ENCODE peak calls at places on chromosomes 4 and X, in seven cellular contexts. C is right lobe of liver; O is DMS153; V is NCI-H345; P is ureter; A is transverse colon; N is activated naive CD4-positive, alpha-beta T cell. W is an unnamed sample.

GRCh38 chrX:30887721-30888120 is 1.3 kb downstream of the TAB3 start:
- DNase-seq in C (no peak), O (no peak), V (no peak), P (no peak), A (no peak), N (no peak), W (no peak)

GRCh38 chr4:86891785-86892638 is at the start of gene C4orf36:
- DNase-seq in C (peak), O (peak), V (peak), P (peak), A (peak), N (peak), W (no peak)

GRCh38 chr4:28677808-28678207 is 1817.2 kb downstream of the STIM2 start:
- DNase-seq in C (no peak), O (no peak), V (no peak), P (no peak), A (no peak), N (no peak), W (no peak)

GRCh38 chr4:2408401-2408958 is 10.0 kb downstream of the ZFYVE28 start:
- DNase-seq in C (no peak), O (no peak), V (no peak), P (no peak), A (peak), N (no peak), W (no peak)

GRCh38 chr4:146959692-146960091 is 14.0 kb upstream of the TTC29 start:
- DNase-seq in C (no peak), O (no peak), V (peak), P (no peak), A (no peak), N (no peak), W (no peak)

GRCh38 chr4:158121203-158121586 is 51.6 kb downstream of the GASK1B start:
- DNase-seq in C (no peak), O (no peak), V (no peak), P (no peak), A (no peak), N (no peak), W (peak)

GRCh38 chrX:8429692-8430249 is 34.9 kb upstream of the VCX3B start:
- DNase-seq in C (no peak), O (no peak), V (no peak), P (no peak), A (no peak), N (no peak), W (no peak)

GRCh38 chr4:98614655-98615054 is 43.8 kb downstream of the TSPAN5 start:
- DNase-seq in C (no peak), O (no peak), V (no peak), P (no peak), A (no peak), N (no peak), W (no peak)

GRCh38 chr4:122977103-122977502 is 54.7 kb upstream of the NUDT6 start:
- DNase-seq in C (no peak), O (no peak), V (no peak), P (no peak), A (no peak), N (no peak), W (no peak)

GRCh38 chr4:1376391-1376840 is 29.4 kb downstream of the UVSSA start:
- DNase-seq in C (no peak), O (no peak), V (no peak), P (no peak), A (no peak), N (no peak), W (no peak)

GRCh38 chrX:113545040-113545439 is 704.4 kb upstream of the AMOT start:
- DNase-seq in C (no peak), O (no peak), V (no peak), P (no peak), A (no peak), N (no peak), W (no peak)

GRCh38 chrX:17500145-17500579 is 125.2 kb downstream of the NHS start:
- DNase-seq in C (no peak), O (peak), V (no peak), P (no peak), A (peak), N (no peak), W (no peak)

GRCh38 chr4:185780472-185780871 is 31.5 kb downstream of the SORBS2 start:
- DNase-seq in C (no peak), O (no peak), V (no peak), P (no peak), A (no peak), N (no peak), W (no peak)

GRCh38 chr4:154341448-154341847 is 150.2 kb downstream of the DCHS2 start:
- DNase-seq in C (no peak), O (no peak), V (no peak), P (no peak), A (no peak), N (no peak), W (no peak)

GRCh38 chr4:85995361-85995760 is 364.5 kb downstream of the MAPK10 start:
- DNase-seq in C (no peak), O (no peak), V (no peak), P (no peak), A (no peak), N (no peak), W (no peak)

GRCh38 chrX:17291998-17292658 is 82.9 kb upstream of the NHS start:
- DNase-seq in C (no peak), O (no peak), V (no peak), P (no peak), A (no peak), N (no peak), W (no peak)

GRCh38 chrX:129779747-129780146 is at the start of gene SASH3:
- DNase-seq in C (peak), O (no peak), V (no peak), P (no peak), A (peak), N (peak), W (no peak)

GRCh38 chr4:1973661-1974060 is 35.1 kb downstream of the NELFA start:
- DNase-seq in C (no peak), O (no peak), V (no peak), P (no peak), A (no peak), N (no peak), W (no peak)

GRCh38 chr4:101027721-101028120 is 319.6 kb downstream of the PPP3CA start:
- DNase-seq in C (no peak), O (no peak), V (no peak), P (no peak), A (no peak), N (no peak), W (no peak)

GRCh38 chr4:88743696-88744095 is 46.1 kb upstream of the NAP1L5 start:
- DNase-seq in C (no peak), O (no peak), V (no peak), P (no peak), A (no peak), N (no peak), W (peak)

GRCh38 chrX:1491851-1492349 is 39.2 kb upstream of the ASMTL start:
- DNase-seq in C (no peak), O (no peak), V (no peak), P (peak), A (no peak), N (no peak), W (no peak)

GRCh38 chr4:150818661-150819060 is 196.4 kb downstream of the LRBA start:
- DNase-seq in C (no peak), O (no peak), V (no peak), P (no peak), A (no peak), N (no peak), W (peak)

GRCh38 chrX:121987163-121987562 is 939.8 kb downstream of the GLUD2 start:
- DNase-seq in C (no peak), O (no peak), V (no peak), P (no peak), A (no peak), N (no peak), W (no peak)

GRCh38 chr4:26206339-26206738 is 114.5 kb upstream of the RBPJ start:
- DNase-seq in C (no peak), O (no peak), V (no peak), P (peak), A (no peak), N (no peak), W (peak)

GRCh38 chr4:2672700-2673099 is 83.4 kb downstream of the TNIP2 start:
- DNase-seq in C (no peak), O (no peak), V (no peak), P (no peak), A (no peak), N (no peak), W (no peak)

GRCh38 chr4:122516376-122516775 is 59.9 kb upstream of the IL2 start:
- DNase-seq in C (no peak), O (no peak), V (no peak), P (no peak), A (no peak), N (no peak), W (no peak)

GRCh38 chrX:140050906-140051305 is 85.6 kb upstream of the CXorf66 start:
- DNase-seq in C (no peak), O (no peak), V (no peak), P (no peak), A (no peak), N (no peak), W (no peak)

GRCh38 chr4:10285028-10285427 is 168.4 kb upstream of the WDR1 start:
- DNase-seq in C (no peak), O (no peak), V (no peak), P (no peak), A (no peak), N (no peak), W (no peak)

W was measured in AG04450.